ENCODE peak calls at places on chromosomes 13 and 19, in seven cellular contexts. M is ovary, K is HepG2, L is testis, N is tibial nerve, A is K562, B is H1. J is an unnamed sample.

GRCh38 chr13:80048802-80049201 is 292.1 kb downstream of the SPRY2 start:
- DNase-seq in M (peak; percentile 59), K (no peak), L (peak; percentile 84), N (peak; percentile 70), A (peak; percentile 49), B (peak; percentile 9), J (peak; percentile 67)

GRCh38 chr19:3363841-3364500 is 2.4 kb upstream of the NFIC start:
- DNase-seq in M (peak; percentile 37), K (no peak), L (no peak), N (no peak), A (no peak), B (no peak), J (no peak)

GRCh38 chr13:51234676-51235075 is 12.5 kb downstream of the FAM124A start:
- DNase-seq in M (no peak), K (no peak), L (no peak), N (no peak), A (no peak), B (no peak), J (no peak)

GRCh38 chr19:10713317-10713716 is 4.6 kb upstream of the DNM2 start:
- DNase-seq in M (no peak), K (no peak), L (no peak), N (no peak), A (no peak), B (no peak), J (no peak)

GRCh38 chr13:107466326-107466725 is 749.0 kb downstream of the LIG4 start:
- DNase-seq in M (no peak), K (no peak), L (no peak), N (no peak), A (no peak), B (peak; percentile 15), J (no peak)

GRCh38 chr13:77285098-77285497 is 41.8 kb downstream of the MYCBP2 start:
- DNase-seq in M (no peak), K (no peak), L (no peak), N (no peak), A (no peak), B (no peak), J (no peak)

GRCh38 chr19:27762933-27763332 is 1450.0 kb downstream of the UQCRFS1 start:
- DNase-seq in M (no peak), K (no peak), L (no peak), N (no peak), A (no peak), B (no peak), J (no peak)

GRCh38 chr13:48131481-48131992 is 36.6 kb upstream of the MED4 start:
- DNase-seq in M (no peak), K (no peak), L (no peak), N (no peak), A (no peak), B (no peak), J (no peak)

GRCh38 chr19:45640849-45641273 is 1.7 kb upstream of the EML2 start:
- DNase-seq in M (peak; percentile 45), K (peak; percentile 13), L (no peak), N (no peak), A (peak; percentile 80), B (no peak), J (no peak)

GRCh38 chr13:20823071-20823470 is 49.3 kb upstream of the EEF1AKMT1 start:
- DNase-seq in M (no peak), K (no peak), L (no peak), N (no peak), A (no peak), B (no peak), J (no peak)

GRCh38 chr19:33810821-33811220 is 14.2 kb downstream of the KCTD15 start:
- DNase-seq in M (no peak), K (no peak), L (no peak), N (no peak), A (no peak), B (no peak), J (no peak)

GRCh38 chr19:8150998-8151397 is 1.6 kb upstream of the FBN3 start:
- DNase-seq in M (no peak), K (no peak), L (no peak), N (no peak), A (no peak), B (no peak), J (no peak)

GRCh38 chr13:27189192-27189591 is 17.6 kb upstream of the USP12 start:
- DNase-seq in M (no peak), K (no peak), L (no peak), N (no peak), A (no peak), B (no peak), J (no peak)

GRCh38 chr13:51541809-51542258 is 42.4 kb upstream of the WDFY2 start:
- DNase-seq in M (no peak), K (no peak), L (no peak), N (no peak), A (peak; percentile 48), B (no peak), J (no peak)

GRCh38 chr13:109904218-109904617 is 117.8 kb upstream of the IRS2 start:
- DNase-seq in M (no peak), K (no peak), L (no peak), N (no peak), A (peak; percentile 53), B (no peak), J (no peak)

GRCh38 chr19:2302319-2303208 is 5.4 kb downstream of the LINGO3 start:
- DNase-seq in M (peak; percentile 45), K (no peak), L (no peak), N (no peak), A (peak; percentile 47), B (no peak), J (no peak)

GRCh38 chr19:2270157-2270571 is 11.8 kb downstream of the PEAK3 start:
- DNase-seq in M (peak; percentile 74), K (no peak), L (no peak), N (no peak), A (peak; percentile 64), B (no peak), J (no peak)

GRCh38 chr13:105159794-105160193 is 1375.7 kb downstream of the EFNB2 start:
- DNase-seq in M (no peak), K (no peak), L (no peak), N (no peak), A (no peak), B (no peak), J (no peak)

GRCh38 chr13:60790620-60791019 is 393.6 kb downstream of the TDRD3 start:
- DNase-seq in M (no peak), K (no peak), L (no peak), N (no peak), A (no peak), B (no peak), J (no peak)

GRCh38 chr13:51269039-51269438 is 46.8 kb downstream of the FAM124A start:
- DNase-seq in M (no peak), K (no peak), L (no peak), N (no peak), A (no peak), B (no peak), J (no peak)

GRCh38 chr19:28446511-28446910 is 766.4 kb downstream of the UQCRFS1 start:
- DNase-seq in M (no peak), K (no peak), L (peak; percentile 19), N (no peak), A (no peak), B (no peak), J (no peak)

GRCh38 chr19:10086904-10087256 is 763 bp downstream of the SHFL start:
- DNase-seq in M (peak; percentile 68), K (no peak), L (no peak), N (no peak), A (peak; percentile 62), B (no peak), J (no peak)

GRCh38 chr13:52906122-52906903 is 57.9 kb upstream of the PCDH8 start:
- DNase-seq in M (no peak), K (no peak), L (no peak), N (no peak), A (no peak), B (no peak), J (no peak)

GRCh38 chr13:44238011-44238421 is 135.6 kb upstream of the SERP2 start:
- DNase-seq in M (no peak), K (no peak), L (no peak), N (no peak), A (no peak), B (no peak), J (no peak)

GRCh38 chr13:52010890-52011689 is at the start of gene ATP7B:
- DNase-seq in M (peak; percentile 40), K (peak; percentile 49), L (peak; percentile 36), N (no peak), A (peak; percentile 35), B (no peak), J (no peak)

GRCh38 chr13:25743426-25743825 is 308.4 kb downstream of the SHISA2 start:
- DNase-seq in M (no peak), K (no peak), L (no peak), N (no peak), A (no peak), B (no peak), J (no peak)

GRCh38 chr13:20814224-20814910 is 40.6 kb upstream of the EEF1AKMT1 start:
- DNase-seq in M (peak; percentile 75), K (no peak), L (peak; percentile 43), N (peak; percentile 70), A (no peak), B (no peak), J (peak; percentile 57)

DNA sequence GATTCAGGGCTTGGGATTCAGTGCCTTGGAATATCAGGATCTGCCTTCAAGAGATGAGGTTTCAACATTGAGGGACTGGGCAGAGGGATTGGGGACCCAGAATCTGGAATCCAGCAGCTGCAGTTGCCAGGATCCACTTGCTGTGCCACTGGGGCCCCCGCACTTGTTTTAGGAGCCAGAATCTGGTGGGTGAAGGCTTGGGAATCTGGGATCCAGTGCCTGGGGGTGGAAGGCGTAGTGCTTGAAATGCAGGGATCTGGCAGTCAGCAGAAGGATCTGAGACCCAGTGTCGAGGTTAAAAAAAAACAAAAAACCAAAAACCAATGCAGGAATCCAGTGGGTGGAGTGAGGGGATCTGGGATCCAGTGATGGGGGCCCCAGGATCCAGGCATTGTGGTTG is 7.3 kb upstream of the SLC25A41 start:
- DNase-seq in M (no peak), K (no peak), L (no peak), N (no peak), A (no peak), B (no peak), J (no peak)
- H3K27ac ChIP-seq in M (no peak overlapping the region), K (no peak overlapping the region), L (no peak overlapping the region), N (no peak overlapping the region), A (no peak overlapping the region), B (no peak overlapping the region), J (no peak overlapping the region)

GRCh38 chr19:862529-863304 is 3.3 kb downstream of the CFD start:
- DNase-seq in M (peak; percentile 82), K (no peak), L (peak; percentile 79), N (peak; percentile 68), A (peak; percentile 91), B (peak; percentile 70), J (peak; percentile 67)
- TF ChIP-seq POLR2A in M (no peak), K (no peak), L (no peak), N (no peak), A (peak; percentile 54), B (no peak), J (no peak)

DNA sequence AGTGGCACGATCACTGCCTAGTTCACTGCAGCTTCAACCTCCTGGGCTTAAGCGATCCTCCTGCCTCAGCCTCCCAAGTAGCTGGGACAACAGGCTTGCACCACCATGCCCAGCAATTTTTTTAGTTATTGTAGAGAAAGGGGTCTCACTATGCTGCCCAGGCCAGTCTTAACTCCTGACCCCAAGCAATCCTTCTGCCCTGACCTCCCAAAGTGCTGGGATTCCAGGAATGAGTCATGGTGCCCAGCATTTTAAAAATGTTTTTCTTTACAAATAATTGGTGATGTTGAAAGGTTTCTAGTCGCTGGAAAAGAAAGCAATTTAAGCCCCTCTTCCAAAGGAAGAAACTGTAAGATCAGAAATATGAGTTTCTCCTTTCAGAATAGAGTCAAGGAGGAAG is 19.4 kb downstream of the DYRK1B start:
- DNase-seq in M (no peak), K (no peak), L (no peak), N (no peak), A (no peak), B (no peak), J (no peak)
- H3K27ac ChIP-seq in M (no peak overlapping the region), K (no peak overlapping the region), L (no peak overlapping the region), N (no peak overlapping the region), A (no peak overlapping the region), B (no peak overlapping the region), J (no peak overlapping the region)

GRCh38 chr19:17883627-17884413 is 12.1 kb downstream of the SLC5A5 start:
- DNase-seq in M (no peak), K (no peak), L (no peak), N (no peak), A (peak; percentile 70), B (no peak), J (no peak)
- TF ChIP-seq POLR2A in M (no peak), K (no peak), L (no peak), N (no peak), A (no peak), B (no peak), J (no peak)